ENCODE peak calls at places on chromosome 11, in nine cellular contexts. S is stimulated activated CD4-positive, alpha-beta T cell treated with anti-CD3 and anti-CD28 coated beads, Interleukin-1b, Interleukin-23, amount 100 ng/mL, for 24 hours; X is C1 segment of cervical spinal cord; K is left cardiac atrium; Z is activated CD4-positive, CD25-positive, alpha-beta regulatory T cell; D is activated CD8-positive, alpha-beta T cell treated with anti-CD3 and anti-CD28 coated beads, Interleukin-2, amount 10 ng/mL, durations not matched to agents 7 days and 5 days; Q is M059J; P is NCI-H460; N is NCI-H146. F is an unnamed sample.
A peak's percentile ranks its signal among the peaks of the same experiment; 100 is the strongest.

GRCh38 chr11:18802381-18803257 is 11.0 kb upstream of the PTPN5 start:
- DNase-seq in X (no peak), P (peak; percentile 41), N (peak; percentile 51), Z (no peak), D (peak; percentile 56), K (peak; percentile 43), S (no peak), Q (peak; percentile 64), F (peak; percentile 34)

GRCh38 chr11:118530683-118531596 is at the start of gene TMEM25:
- DNase-seq in Q (peak; percentile 41), Z (peak; percentile 50), X (peak; percentile 58), D (peak; percentile 74), P (no peak), K (peak; percentile 76), N (peak; percentile 79), S (peak; percentile 45), F (no peak)

GRCh38 chr11:2890466-2891241 is 5.1 kb upstream of the CDKN1C start:
- DNase-seq in D (no peak), Q (no peak), K (peak; percentile 77), N (peak; percentile 69), X (no peak), Z (no peak), S (no peak), P (no peak), F (no peak)

GRCh38 chr11:12963789-12964536 is 45.2 kb upstream of the RASSF10 start:
- DNase-seq in S (peak; percentile 19), D (peak; percentile 64), Q (peak; percentile 65), P (peak; percentile 55), K (peak; percentile 68), Z (peak; percentile 6), N (peak; percentile 49), X (no peak), F (no peak)

GRCh38 chr11:134048028-134048427 is 20.8 kb upstream of the JAM3 start:
- DNase-seq in N (no peak), K (no peak), D (no peak), X (no peak), S (no peak), Z (no peak), Q (no peak), P (no peak), F (no peak)

GRCh38 chr11:1195690-1196515 is 27.0 kb upstream of the MUC5B start:
- DNase-seq in D (no peak), S (no peak), Q (no peak), P (no peak), N (no peak), X (no peak), Z (no peak), K (peak; percentile 9), F (no peak)

GRCh38 chr11:3157381-3158130 is 7.6 kb downstream of the OSBPL5 start:
- DNase-seq in X (no peak), P (no peak), K (peak; percentile 18), Q (no peak), S (no peak), Z (no peak), D (peak; percentile 41), N (no peak), F (no peak)

GRCh38 chr11:203945-204586 is 3.1 kb downstream of the BET1L start:
- DNase-seq in P (no peak), K (no peak), X (no peak), Q (no peak), S (no peak), D (peak; percentile 19), N (no peak), Z (no peak), F (no peak)

GRCh38 chr11:72696866-72697428 is 22.7 kb upstream of the PDE2A start:
- DNase-seq in D (no peak), K (peak; percentile 73), S (no peak), Z (no peak), N (no peak), P (no peak), Q (no peak), X (no peak), F (no peak)

GRCh38 chr11:35683728-35684339 is 21.3 kb downstream of the TRIM44 start:
- DNase-seq in S (no peak), K (no peak), P (no peak), Q (no peak), Z (no peak), X (no peak), D (no peak), N (no peak), F (no peak)

GRCh38 chr11:117256573-117256972 is 24.1 kb downstream of the RNF214 start:
- DNase-seq in Q (peak; percentile 65), N (no peak), P (no peak), D (no peak), Z (no peak), S (no peak), X (no peak), K (no peak), F (no peak)

GRCh38 chr11:120146413-120147093 is 8.6 kb upstream of the TRIM29 start:
- DNase-seq in S (no peak), P (no peak), K (no peak), Q (no peak), D (no peak), X (no peak), Z (no peak), N (no peak), F (no peak)

GRCh38 chr11:35617687-35618496 is at the start of gene FJX1:
- DNase-seq in X (peak; percentile 33), Q (peak; percentile 91), N (peak; percentile 80), D (peak; percentile 25), P (peak; percentile 68), Z (no peak), K (peak; percentile 78), S (no peak), F (peak; percentile 56)

GRCh38 chr11:19803506-19803998 is 90.9 kb downstream of the NAV2 start:
- DNase-seq in S (no peak), X (no peak), Q (peak; percentile 31), P (no peak), D (no peak), N (peak; percentile 10), K (no peak), Z (no peak), F (no peak)

GRCh38 chr11:65491614-65492386 is 7.0 kb upstream of the MALAT1 start:
- DNase-seq in Q (peak; percentile 98), X (peak; percentile 56), N (peak; percentile 99), S (no peak), K (peak; percentile 89), P (peak; percentile 88), Z (no peak), D (no peak), F (peak; percentile 77)

GRCh38 chr11:33040862-33041453 is 1.6 kb downstream of the TCP11L1 start:
- DNase-seq in D (no peak), S (no peak), N (no peak), X (no peak), K (no peak), P (no peak), Q (no peak), Z (no peak), F (no peak)

GRCh38 chr11:70826541-70826943 is 425.8 kb downstream of the SHANK2 start:
- DNase-seq in K (no peak), S (no peak), X (peak; percentile 45), Z (no peak), P (no peak), D (no peak), Q (no peak), N (peak; percentile 88), F (no peak)

GRCh38 chr11:68012044-68012842 is 2.1 kb downstream of the ALDH3B1 start:
- DNase-seq in X (no peak), D (no peak), K (no peak), P (no peak), Q (no peak), S (no peak), N (no peak), Z (no peak), F (no peak)

GRCh38 chr11:79321282-79321681 is 119.5 kb downstream of the TENM4 start:
- DNase-seq in K (no peak), Q (peak; percentile 4), P (no peak), X (no peak), Z (no peak), N (no peak), S (no peak), D (no peak), F (no peak)

GRCh38 chr11:43419460-43419859 is 60.7 kb downstream of the TTC17 start:
- DNase-seq in D (peak; percentile 70), Z (no peak), X (no peak), S (peak; percentile 1), P (peak; percentile 26), N (peak; percentile 7), K (no peak), Q (peak; percentile 50), F (no peak)

GRCh38 chr11:65454696-65455456 is 32.3 kb downstream of the NEAT1 start:
- DNase-seq in K (peak; percentile 90), D (peak; percentile 90), Z (peak; percentile 60), S (peak; percentile 60), N (peak; percentile 91), P (peak; percentile 82), X (peak; percentile 64), Q (peak; percentile 81), F (no peak)

GRCh38 chr11:111414267-111414931 is 35.3 kb upstream of the POU2AF1 start:
- DNase-seq in K (no peak), D (no peak), Z (no peak), P (no peak), X (no peak), N (no peak), S (no peak), Q (no peak), F (no peak)

GRCh38 chr11:34026432-34026831 is 25.1 kb upstream of the CAPRIN1 start:
- DNase-seq in P (no peak), Q (no peak), S (no peak), Z (no peak), X (no peak), K (no peak), D (no peak), N (no peak), F (no peak)

GRCh38 chr11:65419773-65420481 is 2.7 kb upstream of the NEAT1 start:
- DNase-seq in D (peak; percentile 67), Q (peak; percentile 94), N (peak; percentile 44), Z (peak; percentile 19), X (peak; percentile 78), S (no peak), P (peak; percentile 90), K (peak; percentile 93), F (peak; percentile 87)

GRCh38 chr11:95922536-95923440 is 1.1 kb downstream of the MTMR2 start:
- DNase-seq in P (no peak), Z (no peak), K (no peak), N (no peak), D (no peak), S (no peak), X (no peak), Q (peak; percentile 7), F (no peak)

F was measured in AG09319.